ENCODE peak calls at places on chromosomes 4 and X, in ten cellular contexts. B is Right ventricle myocardium superior, S is A549, E is uterus, D is GM18507, W is omental fat pad, J is ACHN, U is left ventricle myocardium superior, T is sciatic nerve, Q is H7. R is an unnamed sample.

GRCh38 chrX:128816919-128817318 is 706.4 kb downstream of the SMARCA1 start:
- DNase-seq in U (no peak), T (no peak), S (no peak), Q (peak), B (no peak), E (no peak), D (no peak), W (no peak), J (peak), R (peak)

GRCh38 chr4:102868153-102868781 is 525 bp upstream of the CISD2 start:
- DNase-seq in U (peak), T (peak), S (no peak), W (no peak), D (no peak), Q (no peak), B (peak), E (peak), J (no peak), R (peak)

GRCh38 chrX:110614596-110614995 is 181.0 kb downstream of the CHRDL1 start:
- DNase-seq in U (no peak), T (no peak), W (no peak), S (no peak), B (no peak), Q (no peak), D (no peak), J (no peak), E (no peak), R (no peak)

GRCh38 chr4:151403656-151404055 is 5.3 kb upstream of the FHIP1A start:
- DNase-seq in T (no peak), Q (no peak), S (no peak), J (no peak), W (no peak), B (no peak), E (no peak), U (no peak), D (no peak), R (no peak)

GRCh38 chrX:125710403-125711062 is 390.9 kb downstream of the TEX13C start:
- DNase-seq in T (no peak), D (no peak), E (no peak), S (no peak), Q (peak), J (no peak), U (no peak), B (no peak), W (no peak), R (no peak)

GRCh38 chr4:165631208-165631894 is 241.7 kb upstream of the TLL1 start:
- DNase-seq in T (no peak), U (no peak), Q (no peak), E (no peak), W (no peak), J (no peak), D (no peak), S (no peak), B (no peak), R (peak)

GRCh38 chrX:129534816-129535578 is 5.1 kb upstream of the OCRL start:
- DNase-seq in Q (no peak), U (no peak), B (no peak), E (no peak), T (no peak), J (no peak), S (no peak), D (no peak), W (no peak), R (no peak)

GRCh38 chrX:87299563-87300160 is 217.9 kb upstream of the KLHL4 start:
- DNase-seq in Q (peak), D (no peak), B (no peak), J (peak), S (no peak), W (no peak), E (no peak), T (no peak), U (no peak), R (peak)

GRCh38 chr4:7938513-7939376 is 916 bp downstream of the AFAP1 start:
- DNase-seq in W (no peak), S (no peak), U (peak), J (peak), Q (peak), T (no peak), E (peak), D (no peak), B (peak), R (peak)

GRCh38 chrX:115650916-115651315 is 89.9 kb downstream of the PLS3 start:
- DNase-seq in B (no peak), J (peak), D (no peak), W (no peak), Q (peak), E (peak), T (no peak), U (peak), S (peak), R (peak)

GRCh38 chr4:123125477-123125876 is 203.1 kb upstream of the NUDT6 start:
- DNase-seq in E (no peak), U (no peak), Q (no peak), B (no peak), S (no peak), D (no peak), J (no peak), W (no peak), T (no peak), R (no peak)

GRCh38 chrX:39983715-39984114 is 114.0 kb downstream of the BCOR start:
- DNase-seq in D (no peak), T (no peak), S (no peak), W (no peak), E (no peak), B (no peak), U (no peak), J (no peak), Q (no peak), R (peak)

GRCh38 chr4:113700602-113701150 is 60.9 kb downstream of the CAMK2D start:
- DNase-seq in E (no peak), Q (no peak), T (peak), J (no peak), B (no peak), S (no peak), U (no peak), W (no peak), D (no peak), R (peak)

GRCh38 chrX:131083510-131084142 is 25.5 kb downstream of the ARHGAP36 start:
- DNase-seq in T (no peak), E (no peak), W (no peak), B (no peak), Q (peak), J (no peak), U (no peak), S (no peak), D (no peak), R (no peak)

GRCh38 chr4:84606645-84607044 is 23.7 kb downstream of the CDS1 start:
- DNase-seq in Q (no peak), S (no peak), U (no peak), T (no peak), D (no peak), W (no peak), E (no peak), B (no peak), J (no peak), R (no peak)

GRCh38 chrX:134460861-134461218 is 875 bp downstream of the HPRT1 start:
- DNase-seq in E (no peak), T (no peak), Q (no peak), D (no peak), J (peak), U (no peak), S (no peak), W (no peak), B (no peak), R (peak)

GRCh38 chr4:70704333-70705145 is 16.2 kb downstream of the UTP3 start:
- DNase-seq in T (peak), J (peak), W (peak), B (peak), E (peak), U (peak), S (peak), Q (peak), D (peak), R (peak)

GRCh38 chrX:630007-630921 is at the start of gene SHOX:
- DNase-seq in S (no peak), D (no peak), B (no peak), Q (peak), J (no peak), W (no peak), T (no peak), E (no peak), U (no peak), R (no peak)

GRCh38 chr4:142615324-142615665 is 230.8 kb downstream of the INPP4B start:
- DNase-seq in B (no peak), J (no peak), U (no peak), W (no peak), E (no peak), S (no peak), D (no peak), T (no peak), Q (no peak), R (no peak)

GRCh38 chr4:185567828-185568442 is 32.6 kb upstream of the PDLIM3 start:
- DNase-seq in D (no peak), W (no peak), U (peak), Q (no peak), T (no peak), E (peak), J (no peak), B (peak), S (no peak), R (no peak)

GRCh38 chr4:73600917-73601316 is 19.3 kb downstream of the RASSF6 start:
- DNase-seq in Q (no peak), B (no peak), D (no peak), S (no peak), U (no peak), T (no peak), J (no peak), W (no peak), E (no peak), R (peak)

GRCh38 chrX:112053169-112053568 is 29.4 kb downstream of the TRPC5 start:
- DNase-seq in Q (no peak), S (no peak), U (no peak), T (no peak), B (no peak), J (no peak), D (no peak), W (no peak), E (no peak), R (no peak)

GRCh38 chr4:142850478-142850877 is 4.4 kb upstream of the INPP4B start:
- DNase-seq in B (no peak), J (no peak), Q (peak), W (no peak), U (no peak), S (no peak), D (no peak), T (no peak), E (no peak), R (peak)

GRCh38 chrX:66076801-66077200 is 36.9 kb upstream of the VSIG4 start:
- DNase-seq in Q (no peak), U (no peak), J (no peak), W (no peak), S (no peak), E (no peak), T (no peak), D (no peak), B (no peak), R (no peak)

GRCh38 chrX:135453381-135453780 is 31.6 kb downstream of the SMIM10L2A start:
- DNase-seq in B (no peak), J (no peak), T (no peak), S (no peak), Q (no peak), U (no peak), D (no peak), W (no peak), E (no peak), R (peak)

GRCh38 chr4:169620846-169621228 is 459 bp downstream of the CLCN3 start:
- DNase-seq in T (no peak), U (no peak), B (no peak), W (no peak), S (peak), J (peak), Q (peak), D (no peak), E (no peak), R (peak)

GRCh38 chr4:147479817-147480216 is 1.1 kb upstream of the EDNRA start:
- DNase-seq in Q (no peak), E (peak), D (no peak), J (no peak), S (no peak), B (no peak), W (no peak), U (no peak), T (peak), R (no peak)

GRCh38 chrX:79462458-79462857 is 95.3 kb upstream of the ITM2A start:
- DNase-seq in T (no peak), W (no peak), J (no peak), U (no peak), B (no peak), S (no peak), Q (no peak), D (no peak), E (no peak), R (no peak)

GRCh38 chr4:43456383-43456782 is 563.9 kb downstream of the GRXCR1 start:
- DNase-seq in B (no peak), Q (no peak), D (no peak), E (no peak), J (no peak), U (no peak), T (no peak), S (no peak), W (no peak), R (no peak)

GRCh38 chr4:28555851-28556250 is 1695.2 kb downstream of the STIM2 start:
- DNase-seq in D (no peak), U (no peak), T (no peak), S (no peak), Q (no peak), B (no peak), E (no peak), J (no peak), W (no peak), R (no peak)

GRCh38 chr4:108703370-108703769 is 53.0 kb downstream of the OSTC start:
- DNase-seq in U (no peak), W (no peak), B (no peak), J (no peak), Q (no peak), S (no peak), D (no peak), T (no peak), E (no peak), R (no peak)

GRCh38 chr4:105979506-105979905 is 84.2 kb downstream of the NPNT start:
- DNase-seq in U (no peak), S (no peak), B (no peak), J (peak), E (no peak), D (no peak), T (no peak), Q (no peak), W (no peak), R (no peak)

R was measured in NCI-H69.